ENCODE peak calls at places on chromosome 1, in five cellular contexts. P is astrocyte of the spinal cord, G is A673, N is left ventricle myocardium inferior, L is IMR-90. C is an unnamed sample.

GRCh38 chr1:4653796-4654715 is at the start of gene AJAP1:
- DNase-seq in P (no peak), G (no peak), N (no peak), L (no peak), C (peak)

GRCh38 chr1:179031855-179032513 is 6.3 kb downstream of the FAM20B start:
- DNase-seq in P (no peak), G (no peak), N (no peak), L (peak), C (no peak)

GRCh38 chr1:84855168-84855567 is 37.8 kb downstream of the LPAR3 start:
- DNase-seq in P (no peak), G (no peak), N (no peak), L (peak), C (no peak)

GRCh38 chr1:109823543-109824348 is 60.0 kb upstream of the EPS8L3 start:
- DNase-seq in P (peak), G (no peak), N (peak), L (no peak), C (no peak)

GRCh38 chr1:161382214-161383019 is 14.7 kb upstream of the CFAP126 start:
- DNase-seq in P (peak), G (peak), N (no peak), L (peak), C (no peak)

GRCh38 chr1:159932296-159933285 is 7.3 kb upstream of the TAGLN2 start:
- DNase-seq in P (peak), G (peak), N (no peak), L (peak), C (no peak)

GRCh38 chr1:171595324-171595723 is 26.7 kb upstream of the MYOCOS start:
- DNase-seq in P (peak), G (no peak), N (no peak), L (peak), C (no peak)

GRCh38 chr1:116738673-116739370 is 15.4 kb upstream of the CD2 start:
- DNase-seq in P (no peak), G (no peak), N (no peak), L (no peak), C (no peak)

GRCh38 chr1:197144570-197145325 is 1.7 kb downstream of the ASPM start:
- DNase-seq in P (peak), G (peak), N (no peak), L (peak), C (no peak)

GRCh38 chr1:182446033-182446669 is 3.8 kb upstream of the RGSL1 start:
- DNase-seq in P (peak), G (peak), N (no peak), L (peak), C (peak)

GRCh38 chr1:7420706-7421105 is 350.4 kb upstream of the VAMP3 start:
- DNase-seq in P (no peak), G (no peak), N (no peak), L (no peak), C (no peak)

GRCh38 chr1:233477359-233477758 is 136.5 kb upstream of the KCNK1 start:
- DNase-seq in P (no peak), G (no peak), N (no peak), L (no peak), C (no peak)

GRCh38 chr1:212678456-212679410 is 20.9 kb downstream of the BATF3 start:
- DNase-seq in P (no peak), G (no peak), N (no peak), L (no peak), C (no peak)

GRCh38 chr1:3837685-3838084 is 19.3 kb downstream of the CEP104 start:
- DNase-seq in P (no peak), G (no peak), N (no peak), L (no peak), C (no peak)

DNA sequence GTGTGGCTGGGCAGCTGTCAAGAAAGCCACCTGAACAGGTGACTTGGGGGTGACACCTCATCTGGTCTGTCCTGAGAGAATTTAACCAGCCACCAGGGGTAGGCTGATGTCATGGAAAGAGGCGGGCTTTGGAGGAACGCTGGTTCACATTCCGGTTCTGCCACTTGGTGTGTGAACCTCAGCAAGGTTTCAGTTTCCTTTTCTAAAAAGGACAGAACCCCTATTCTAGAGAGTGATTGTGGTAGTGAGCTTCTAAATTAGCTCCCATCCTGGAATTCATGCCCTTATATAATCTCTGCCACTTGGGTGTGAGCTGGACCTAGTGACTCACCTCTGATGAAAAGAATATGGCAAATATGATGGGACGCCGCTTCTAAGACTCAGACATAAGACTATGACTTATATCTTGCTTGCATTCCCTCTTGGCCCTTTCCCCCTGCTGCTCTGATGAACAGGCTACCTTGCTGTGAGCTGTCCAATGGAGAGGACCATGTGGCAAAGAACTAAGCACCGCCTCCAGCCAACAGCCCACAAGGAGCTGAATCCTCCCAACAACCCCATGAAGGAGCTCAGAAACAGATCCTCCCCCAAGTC is 332.1 kb downstream of the RRAGC start:
- DNase-seq in P (no peak), G (no peak), N (no peak), L (no peak), C (no peak)
- TF ChIP-seq CTCF in P (no peak), G (no peak), N (no peak), L (no peak), C (no peak)

GRCh38 chr1:206117151-206117948 is at the start of gene AVPR1B:
- DNase-seq in P (peak), G (peak), N (peak), L (peak), C (peak)
- TF ChIP-seq CTCF in P (no peak), G (peak), N (peak), L (no peak), C (no peak)

GRCh38 chr1:231983266-231984193 is 356.9 kb downstream of the DISC1 start:
- DNase-seq in P (no peak), G (peak), N (no peak), L (no peak), C (no peak)
- TF ChIP-seq CTCF in P (no peak), G (peak), N (peak), L (no peak), C (no peak)

GRCh38 chr1:243842154-243842553 is 7.9 kb downstream of the AKT3 start:
- DNase-seq in P (no peak), G (no peak), N (no peak), L (no peak), C (no peak)
- TF ChIP-seq CTCF in P (no peak), G (no peak), N (no peak), L (no peak), C (no peak)

DNA sequence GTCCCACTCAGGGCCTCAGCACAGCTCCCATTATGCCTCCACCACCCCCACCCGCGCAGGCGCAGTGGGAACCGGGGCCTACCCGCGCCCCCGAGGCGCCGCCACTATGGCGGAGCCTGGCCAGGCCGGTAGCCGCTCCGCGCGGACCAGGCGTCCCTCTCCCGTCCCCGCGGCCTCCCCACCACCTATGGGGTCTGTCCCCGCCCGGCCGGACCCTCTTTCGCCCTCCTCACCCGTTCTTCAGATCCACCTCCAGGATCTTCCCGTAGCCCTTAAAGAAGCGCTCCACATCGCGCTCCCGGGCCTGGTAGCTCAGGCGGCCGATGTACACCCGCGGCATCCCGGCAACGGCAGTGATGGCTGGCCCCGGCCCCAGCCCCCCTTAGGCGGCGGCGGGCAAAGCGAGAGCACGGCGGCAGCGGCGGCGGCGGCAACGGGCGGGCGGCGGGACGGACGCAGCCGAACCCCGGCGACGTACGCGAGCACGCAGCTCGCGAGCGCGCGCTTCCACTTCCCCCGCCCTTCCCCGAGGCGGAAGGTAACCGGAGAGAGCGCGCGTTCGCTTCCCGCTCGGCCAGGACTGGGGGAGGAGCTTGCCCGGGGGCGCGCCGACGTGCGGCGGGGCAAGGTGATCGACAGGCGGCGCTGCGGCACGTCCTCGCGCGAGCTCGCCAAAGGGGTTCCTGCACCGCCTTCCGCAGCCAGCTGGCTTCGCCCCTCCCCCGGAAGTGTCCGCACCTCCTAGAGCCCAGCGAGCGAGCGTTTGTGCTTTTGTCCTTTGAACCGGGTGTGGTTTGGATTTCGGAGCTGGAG is at the start of gene SRSF4:
- DNase-seq in P (peak), G (peak), N (peak), L (peak), C (peak)
- TF ChIP-seq CTCF in P (peak), G (peak), N (peak), L (peak), C (peak)

GRCh38 chr1:12600335-12600734 is 17.7 kb downstream of the DHRS3 start:
- DNase-seq in P (no peak), G (no peak), N (peak), L (no peak), C (no peak)

GRCh38 chr1:12599657-12600056 is 18.4 kb downstream of the DHRS3 start:
- DNase-seq in P (no peak), G (no peak), N (no peak), L (no peak), C (no peak)

GRCh38 chr1:12602633-12603024 is 15.4 kb downstream of the DHRS3 start:
- DNase-seq in P (no peak), G (no peak), N (no peak), L (no peak), C (no peak)

GRCh38 chr1:12601690-12602632 is 16.0 kb downstream of the DHRS3 start:
- DNase-seq in P (peak), G (no peak), N (no peak), L (peak), C (no peak)

GRCh38 chr1:12600880-12601633 is 17.0 kb downstream of the DHRS3 start:
- DNase-seq in P (no peak), G (no peak), N (no peak), L (no peak), C (peak)
- TF ChIP-seq CTCF in P (peak), G (peak), N (peak), L (peak), C (peak)

GRCh38 chr1:93865253-93865652 is 13.8 kb downstream of the DNTTIP2 start:
- DNase-seq in P (no peak), G (no peak), N (no peak), L (peak), C (no peak)

GRCh38 chr1:93869653-93870052 is 9.4 kb downstream of the DNTTIP2 start:
- DNase-seq in P (no peak), G (no peak), N (no peak), L (no peak), C (no peak)

DNA sequence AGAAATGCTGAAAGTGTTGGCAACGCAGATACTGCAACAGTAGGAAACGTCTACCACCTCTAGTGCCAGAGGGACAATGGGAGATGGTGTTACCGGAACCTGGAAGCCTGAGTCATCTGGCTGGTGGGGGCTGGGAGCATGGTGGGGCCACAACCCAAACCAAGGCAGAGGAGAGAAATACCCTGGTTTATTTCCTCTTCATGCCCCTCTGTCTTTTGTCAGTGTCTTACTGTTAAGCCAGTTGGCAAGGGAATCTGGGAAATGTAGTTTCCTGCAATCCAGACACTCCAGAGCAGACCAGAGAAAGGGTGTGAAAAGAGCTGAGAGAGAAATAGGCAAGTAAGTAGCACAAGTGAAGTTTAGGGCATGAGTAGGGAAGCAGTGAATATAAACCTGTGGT is 14.8 kb downstream of the DNTTIP2 start:
- DNase-seq in P (no peak), G (no peak), N (no peak), L (no peak), C (no peak)
- TF ChIP-seq CTCF in P (no peak), G (no peak), N (no peak), L (no peak), C (no peak)